ENCODE peak calls at places on chromosomes 13 and 19, in five cellular contexts. One of them, this sample, is unnamed.

GRCh38 chr13:19984430-19985218 is 26.1 kb downstream of the ZMYM2 start:
- DNase-seq in brain microvascular endothelial cell: peak
- DNase-seq in neural progenitor cell: peak
- DNase-seq in spleen: no peak
- DNase-seq in psoas muscle: no peak
- DNase-seq in this sample: peak

GRCh38 chr13:95481051-95481775 is 71.3 kb upstream of the CLDN10 start:
- DNase-seq in brain microvascular endothelial cell: no peak
- DNase-seq in psoas muscle: no peak
- DNase-seq in neural progenitor cell: no peak
- DNase-seq in spleen: no peak
- DNase-seq in this sample: peak

GRCh38 chr13:110347088-110347487 is 40.0 kb downstream of the COL4A2 start:
- DNase-seq in spleen: no peak
- DNase-seq in psoas muscle: no peak
- DNase-seq in brain microvascular endothelial cell: no peak
- DNase-seq in neural progenitor cell: no peak
- DNase-seq in this sample: no peak

GRCh38 chr19:35484637-35485036 is 5.6 kb downstream of the KRTDAP start:
- DNase-seq in psoas muscle: no peak
- DNase-seq in neural progenitor cell: no peak
- DNase-seq in spleen: peak
- DNase-seq in brain microvascular endothelial cell: no peak
- DNase-seq in this sample: no peak

GRCh38 chr13:89136678-89137077 is 1465.5 kb downstream of the SLITRK5 start:
- DNase-seq in neural progenitor cell: no peak
- DNase-seq in brain microvascular endothelial cell: no peak
- DNase-seq in psoas muscle: no peak
- DNase-seq in spleen: no peak
- DNase-seq in this sample: no peak

GRCh38 chr13:48945626-48946025 is 30.1 kb upstream of the FNDC3A start:
- DNase-seq in brain microvascular endothelial cell: no peak
- DNase-seq in psoas muscle: no peak
- DNase-seq in spleen: no peak
- DNase-seq in neural progenitor cell: no peak
- DNase-seq in this sample: no peak

GRCh38 chr19:44512326-44513298 is 12.3 kb upstream of the ZNF180 start:
- DNase-seq in psoas muscle: no peak
- DNase-seq in brain microvascular endothelial cell: peak
- DNase-seq in spleen: no peak
- DNase-seq in neural progenitor cell: peak
- DNase-seq in this sample: peak

GRCh38 chr13:38763446-38764381 is 76.8 kb downstream of the FREM2 start:
- DNase-seq in spleen: no peak
- DNase-seq in psoas muscle: no peak
- DNase-seq in brain microvascular endothelial cell: peak
- DNase-seq in neural progenitor cell: peak
- DNase-seq in this sample: peak

GRCh38 chr19:1852294-1852646 is 4.0 kb upstream of the REXO1 start:
- DNase-seq in neural progenitor cell: no peak
- DNase-seq in spleen: no peak
- DNase-seq in brain microvascular endothelial cell: no peak
- DNase-seq in psoas muscle: no peak
- DNase-seq in this sample: no peak

GRCh38 chr13:110340812-110341444 is 33.8 kb downstream of the COL4A2 start:
- DNase-seq in neural progenitor cell: no peak
- DNase-seq in psoas muscle: peak
- DNase-seq in brain microvascular endothelial cell: peak
- DNase-seq in spleen: peak
- DNase-seq in this sample: peak

GRCh38 chr13:26050568-26051230 is 1.1 kb downstream of the SHISA2 start:
- DNase-seq in neural progenitor cell: peak
- DNase-seq in psoas muscle: peak
- DNase-seq in brain microvascular endothelial cell: no peak
- DNase-seq in spleen: no peak
- DNase-seq in this sample: no peak

GRCh38 chr19:41226053-41226873 is 7.2 kb downstream of the AXL start:
- DNase-seq in brain microvascular endothelial cell: peak
- DNase-seq in neural progenitor cell: peak
- DNase-seq in spleen: no peak
- DNase-seq in psoas muscle: peak
- DNase-seq in this sample: peak

GRCh38 chr13:33322474-33322827 is 36.9 kb upstream of the STARD13 start:
- DNase-seq in spleen: no peak
- DNase-seq in brain microvascular endothelial cell: peak
- DNase-seq in neural progenitor cell: no peak
- DNase-seq in psoas muscle: peak
- DNase-seq in this sample: peak

GRCh38 chr19:35142531-35143230 is 374 bp upstream of the FXYD7 start:
- DNase-seq in neural progenitor cell: peak
- DNase-seq in brain microvascular endothelial cell: no peak
- DNase-seq in spleen: peak
- DNase-seq in psoas muscle: peak
- DNase-seq in this sample: no peak

GRCh38 chr13:113737803-113738202 is 21.2 kb upstream of the TMEM255B start:
- DNase-seq in psoas muscle: no peak
- DNase-seq in brain microvascular endothelial cell: no peak
- DNase-seq in spleen: no peak
- DNase-seq in neural progenitor cell: no peak
- DNase-seq in this sample: no peak

GRCh38 chr19:28577199-28577598 is 635.8 kb downstream of the UQCRFS1 start:
- DNase-seq in spleen: peak
- DNase-seq in brain microvascular endothelial cell: no peak
- DNase-seq in neural progenitor cell: no peak
- DNase-seq in psoas muscle: no peak
- DNase-seq in this sample: no peak

GRCh38 chr13:60583911-60584753 is 187.1 kb downstream of the TDRD3 start:
- DNase-seq in spleen: no peak
- DNase-seq in neural progenitor cell: peak
- DNase-seq in psoas muscle: no peak
- DNase-seq in brain microvascular endothelial cell: peak
- DNase-seq in this sample: peak

GRCh38 chr19:5086725-5087439 is 118.0 kb downstream of the KDM4B start:
- DNase-seq in psoas muscle: peak
- DNase-seq in brain microvascular endothelial cell: no peak
- DNase-seq in spleen: no peak
- DNase-seq in neural progenitor cell: peak
- DNase-seq in this sample: no peak
- TF ChIP-seq CTCF in psoas muscle: peak
- TF ChIP-seq CTCF in brain microvascular endothelial cell: no peak
- TF ChIP-seq CTCF in spleen: no peak
- TF ChIP-seq CTCF in neural progenitor cell: peak
- TF ChIP-seq CTCF in this sample: no peak

GRCh38 chr13:99990045-99990977 is 8.7 kb downstream of the ZIC2 start:
- DNase-seq in neural progenitor cell: peak
- DNase-seq in spleen: no peak
- DNase-seq in psoas muscle: no peak
- DNase-seq in brain microvascular endothelial cell: no peak
- DNase-seq in this sample: no peak
- H3K4me3 ChIP-seq in neural progenitor cell: peak
- H3K4me3 ChIP-seq in spleen: no peak
- H3K4me3 ChIP-seq in psoas muscle: no peak
- H3K4me3 ChIP-seq in brain microvascular endothelial cell: no peak
- H3K4me3 ChIP-seq in this sample: no peak

DNA sequence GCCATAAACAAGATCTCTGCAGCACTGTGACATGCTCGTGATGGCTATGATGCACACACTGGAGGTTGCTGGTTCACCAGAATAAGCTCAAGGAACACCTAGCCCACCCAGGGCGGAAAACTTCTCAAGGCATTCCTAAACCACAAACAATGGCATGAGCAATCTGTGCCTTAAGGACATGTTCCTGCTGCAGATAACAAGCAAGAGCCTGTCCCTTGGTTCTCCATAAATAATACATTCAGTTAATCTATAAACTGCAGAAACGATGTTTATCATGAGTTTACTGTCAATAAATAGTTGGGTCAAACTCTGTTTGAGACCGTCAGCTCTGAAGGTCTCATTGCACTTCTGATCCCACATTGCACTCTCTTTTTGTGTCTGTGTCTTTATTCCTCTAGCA is 18.6 kb upstream of the ZNF266 start:
- DNase-seq in brain microvascular endothelial cell: no peak
- DNase-seq in spleen: no peak
- DNase-seq in psoas muscle: no peak
- DNase-seq in neural progenitor cell: no peak
- DNase-seq in this sample: no peak
- TF ChIP-seq CTCF in brain microvascular endothelial cell: no peak
- TF ChIP-seq CTCF in spleen: no peak
- TF ChIP-seq CTCF in psoas muscle: no peak
- TF ChIP-seq CTCF in neural progenitor cell: no peak
- TF ChIP-seq CTCF in this sample: no peak

GRCh38 chr19:49017041-49017665 is at the start of gene LHB:
- DNase-seq in psoas muscle: no peak
- DNase-seq in neural progenitor cell: no peak
- DNase-seq in brain microvascular endothelial cell: no peak
- DNase-seq in spleen: no peak
- DNase-seq in this sample: no peak

GRCh38 chr19:49016067-49016839 is 638 bp downstream of the LHB start:
- DNase-seq in brain microvascular endothelial cell: no peak
- DNase-seq in spleen: no peak
- DNase-seq in psoas muscle: no peak
- DNase-seq in neural progenitor cell: no peak
- DNase-seq in this sample: no peak

GRCh38 chr19:49020342-49020741 is 3.5 kb upstream of the LHB start:
- DNase-seq in brain microvascular endothelial cell: no peak
- DNase-seq in neural progenitor cell: no peak
- DNase-seq in spleen: no peak
- DNase-seq in psoas muscle: no peak
- DNase-seq in this sample: no peak

GRCh38 chr19:49019242-49019932 is 2.5 kb upstream of the LHB start:
- DNase-seq in spleen: peak
- DNase-seq in neural progenitor cell: peak
- DNase-seq in psoas muscle: peak
- DNase-seq in brain microvascular endothelial cell: peak
- DNase-seq in this sample: peak

DNA sequence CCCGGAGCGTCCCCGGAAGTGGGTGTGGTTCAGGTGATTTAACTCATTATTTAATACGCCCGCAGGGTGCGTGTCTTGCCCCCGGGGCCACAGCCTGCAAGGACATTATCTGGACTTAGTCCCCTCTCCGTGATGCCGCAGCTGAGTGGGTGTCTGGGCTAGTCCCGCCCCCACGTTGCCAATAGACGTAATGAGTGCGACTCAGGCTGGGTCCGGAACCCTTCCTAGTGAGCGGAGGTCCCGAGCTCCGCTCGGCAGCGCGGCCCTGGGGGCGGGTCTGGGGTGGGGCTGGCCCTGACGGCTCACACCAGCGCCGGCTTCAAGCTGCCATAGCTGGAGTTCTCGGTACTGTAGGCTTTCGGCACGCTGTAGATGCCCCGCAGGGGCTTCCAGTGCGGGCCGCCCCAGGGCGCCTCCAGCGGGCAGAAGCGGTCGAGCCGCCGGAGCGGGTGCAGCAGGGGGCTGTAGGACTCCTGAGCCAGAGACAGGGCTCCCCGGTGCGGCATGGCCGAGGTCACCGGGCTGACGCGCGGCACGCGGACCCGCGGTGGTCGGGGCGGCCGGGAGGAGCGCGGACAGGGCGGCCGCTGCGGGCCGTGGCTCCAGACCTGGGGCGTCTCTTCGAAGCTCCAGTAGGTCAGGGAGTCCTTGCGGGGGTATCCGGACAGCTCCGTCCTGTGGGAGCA is 918 bp upstream of the LHB start:
- DNase-seq in spleen: peak
- DNase-seq in psoas muscle: peak
- DNase-seq in neural progenitor cell: peak
- DNase-seq in brain microvascular endothelial cell: peak
- DNase-seq in this sample: peak
- H3K4me3 ChIP-seq in spleen: peak
- H3K4me3 ChIP-seq in psoas muscle: peak
- H3K4me3 ChIP-seq in neural progenitor cell: peak
- H3K4me3 ChIP-seq in brain microvascular endothelial cell: peak
- H3K4me3 ChIP-seq in this sample: peak

DNA sequence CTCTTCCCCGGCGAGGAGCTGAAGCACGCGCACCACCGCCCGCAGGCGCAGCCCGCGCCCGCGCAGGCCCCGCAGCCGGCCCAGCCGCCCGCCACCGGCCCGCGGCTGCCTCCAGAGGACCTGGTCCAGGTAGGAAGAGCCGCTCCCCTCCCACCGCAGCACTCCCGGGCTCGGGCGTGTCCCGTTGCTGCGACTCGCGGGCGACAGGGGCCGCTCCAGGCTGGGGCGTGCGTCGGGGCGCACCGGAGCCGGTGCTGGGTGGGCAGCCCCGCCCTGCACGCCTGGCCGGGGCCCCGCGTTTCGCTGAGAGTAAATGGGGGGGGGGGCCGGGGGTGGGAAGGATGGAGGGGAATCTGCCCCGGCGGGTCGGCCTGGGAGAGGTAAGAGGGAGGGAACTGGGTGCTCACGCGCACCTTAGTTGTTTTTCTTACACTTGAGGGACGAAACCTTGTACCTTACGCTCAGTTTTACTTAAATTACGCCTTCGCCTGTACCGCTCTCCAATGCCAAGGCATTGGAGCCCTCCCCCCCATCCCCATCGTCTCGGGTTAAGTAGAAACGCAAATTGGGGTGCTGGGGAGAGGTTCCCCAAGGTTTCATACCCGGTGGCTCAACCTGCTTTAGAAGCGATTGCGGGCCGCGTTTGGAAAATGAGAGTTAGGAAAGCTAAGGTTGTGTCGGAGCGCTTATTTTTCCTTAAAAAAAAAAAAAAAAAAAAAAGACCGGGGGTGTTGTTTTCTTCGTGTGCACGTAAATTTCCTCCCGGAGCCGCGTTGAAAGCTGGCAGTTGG is 850 bp downstream of the KLF5 start:
- DNase-seq in spleen: peak
- DNase-seq in neural progenitor cell: peak
- DNase-seq in psoas muscle: peak
- DNase-seq in brain microvascular endothelial cell: no peak
- DNase-seq in this sample: peak
- TF ChIP-seq CTCF in spleen: no peak
- TF ChIP-seq CTCF in neural progenitor cell: peak
- TF ChIP-seq CTCF in psoas muscle: peak
- TF ChIP-seq CTCF in brain microvascular endothelial cell: no peak
- TF ChIP-seq CTCF in this sample: no peak